ENCODE peak calls at places on chromosomes 4 and X, in eight cellular contexts. F, T, J, N, H, B, Q and K are unnamed samples.

GRCh38 chr4:141153751-141154510 is 20.7 kb upstream of the RNF150 start:
- DNase-seq in F (peak), T (no peak), J (no peak), N (no peak), H (no peak), B (peak), Q (no peak), K (no peak)

GRCh38 chr4:119709418-119709817 is 80.8 kb upstream of the PDE5A start:
- DNase-seq in F (no peak), T (no peak), J (no peak), N (no peak), H (no peak), B (no peak), Q (no peak), K (no peak)

GRCh38 chrX:139692506-139692849 is 15.5 kb downstream of the MCF2 start:
- DNase-seq in F (peak), T (no peak), J (no peak), N (no peak), H (no peak), B (no peak), Q (no peak), K (no peak)

GRCh38 chr4:164997324-164997723 is 19.9 kb upstream of the TRIM61 start:
- DNase-seq in F (peak), T (no peak), J (peak), N (no peak), H (no peak), B (no peak), Q (peak), K (no peak)

GRCh38 chr4:33628296-33628695 is 2616.0 kb downstream of the ARAP2 start:
- DNase-seq in F (peak), T (no peak), J (no peak), N (no peak), H (no peak), B (no peak), Q (no peak), K (no peak)

GRCh38 chr4:74665346-74665745 is 129.0 kb downstream of the BTC start:
- DNase-seq in F (no peak), T (no peak), J (no peak), N (no peak), H (no peak), B (no peak), Q (no peak), K (no peak)

GRCh38 chrX:389021-389441 is 2.3 kb upstream of the PPP2R3B start:
- DNase-seq in F (no peak), T (no peak), J (no peak), N (no peak), H (no peak), B (no peak), Q (no peak), K (no peak)

GRCh38 chrX:13791559-13791958 is 25.3 kb downstream of the GPM6B start:
- DNase-seq in F (no peak), T (no peak), J (no peak), N (no peak), H (peak), B (no peak), Q (no peak), K (no peak)

GRCh38 chr4:6337331-6337935 is 67.8 kb downstream of the WFS1 start:
- DNase-seq in F (no peak), T (no peak), J (peak), N (peak), H (peak), B (no peak), Q (no peak), K (no peak)

GRCh38 chr4:158013858-158014257 is 159.0 kb downstream of the GASK1B start:
- DNase-seq in F (peak), T (no peak), J (no peak), N (no peak), H (no peak), B (peak), Q (no peak), K (no peak)

GRCh38 chr4:123858465-123858864 is 461.9 kb downstream of the SPRY1 start:
- DNase-seq in F (no peak), T (no peak), J (no peak), N (no peak), H (no peak), B (no peak), Q (no peak), K (no peak)

GRCh38 chr4:53929955-53930798 is 134.2 kb downstream of the CHIC2 start:
- DNase-seq in F (peak), T (peak), J (peak), N (no peak), H (peak), B (peak), Q (peak), K (peak)

GRCh38 chr4:152328595-152328994 is 207.3 kb downstream of the FBXW7 start:
- DNase-seq in F (peak), T (no peak), J (no peak), N (no peak), H (no peak), B (no peak), Q (no peak), K (no peak)

DNA sequence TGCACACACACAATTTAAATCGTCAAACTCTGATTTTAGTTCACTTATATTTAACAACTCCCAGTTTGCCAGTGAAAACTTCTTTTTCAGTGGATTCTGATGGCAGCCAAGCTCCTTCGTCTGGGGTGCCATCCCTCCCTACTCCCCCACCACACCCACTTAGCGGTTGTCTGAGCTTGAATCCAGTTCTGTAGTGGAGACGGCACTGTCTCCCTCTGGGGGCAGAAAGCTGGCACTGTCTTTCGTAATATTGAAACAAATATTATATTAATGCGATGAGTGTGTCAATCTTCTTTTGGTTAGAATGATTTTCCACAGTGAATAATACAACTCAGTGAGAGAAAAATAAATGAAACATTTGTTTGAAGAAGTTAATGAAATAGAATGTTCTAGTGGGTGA is 5.4 kb downstream of the MEPE start:
- DNase-seq in F (peak), T (no peak), J (no peak), N (no peak), H (peak), B (no peak), Q (no peak), K (no peak)
- TF ChIP-seq CTCF in F (peak), T (no peak), J (peak), N (no peak), H (peak), B (peak), Q (peak), K (peak)

GRCh38 chr4:150854600-150854999 is 160.5 kb downstream of the LRBA start:
- DNase-seq in F (no peak), T (no peak), J (no peak), N (no peak), H (peak), B (no peak), Q (no peak), K (no peak)
- H3K4me3 ChIP-seq in F (no peak), T (no peak), J (no peak), N (no peak), H (no peak), B (no peak), Q (no peak), K (no peak)

GRCh38 chr4:156473175-156473574 is 498.4 kb downstream of the PDGFC start:
- DNase-seq in F (no peak), T (no peak), J (no peak), N (no peak), H (no peak), B (no peak), Q (no peak), K (no peak)

GRCh38 chr4:156472624-156473023 is 499.0 kb downstream of the PDGFC start:
- DNase-seq in F (no peak), T (no peak), J (no peak), N (no peak), H (no peak), B (peak), Q (no peak), K (no peak)

GRCh38 chr4:156476359-156476758 is 495.2 kb downstream of the PDGFC start:
- DNase-seq in F (peak), T (no peak), J (no peak), N (no peak), H (no peak), B (peak), Q (no peak), K (peak)

GRCh38 chr4:156475322-156475721 is 496.3 kb downstream of the PDGFC start:
- DNase-seq in F (peak), T (no peak), J (peak), N (no peak), H (peak), B (peak), Q (no peak), K (peak)
- TF ChIP-seq CTCF in F (peak), T (peak), J (peak), N (peak), H (peak), B (peak), Q (no peak), K (peak)

GRCh38 chr4:139785356-139785755 is 119.7 kb downstream of the MGST2 start:
- DNase-seq in F (no peak), T (no peak), J (no peak), N (no peak), H (no peak), B (no peak), Q (no peak), K (no peak)

GRCh38 chr4:139786494-139787354 is 121.1 kb downstream of the MGST2 start:
- DNase-seq in F (no peak), T (no peak), J (no peak), N (no peak), H (no peak), B (no peak), Q (no peak), K (no peak)

GRCh38 chr4:139779653-139780052 is 114.0 kb downstream of the MGST2 start:
- DNase-seq in F (no peak), T (no peak), J (no peak), N (no peak), H (no peak), B (no peak), Q (no peak), K (no peak)

GRCh38 chr4:139782926-139783542 is 117.4 kb downstream of the MGST2 start:
- DNase-seq in F (no peak), T (no peak), J (no peak), N (no peak), H (peak), B (no peak), Q (no peak), K (no peak)

DNA sequence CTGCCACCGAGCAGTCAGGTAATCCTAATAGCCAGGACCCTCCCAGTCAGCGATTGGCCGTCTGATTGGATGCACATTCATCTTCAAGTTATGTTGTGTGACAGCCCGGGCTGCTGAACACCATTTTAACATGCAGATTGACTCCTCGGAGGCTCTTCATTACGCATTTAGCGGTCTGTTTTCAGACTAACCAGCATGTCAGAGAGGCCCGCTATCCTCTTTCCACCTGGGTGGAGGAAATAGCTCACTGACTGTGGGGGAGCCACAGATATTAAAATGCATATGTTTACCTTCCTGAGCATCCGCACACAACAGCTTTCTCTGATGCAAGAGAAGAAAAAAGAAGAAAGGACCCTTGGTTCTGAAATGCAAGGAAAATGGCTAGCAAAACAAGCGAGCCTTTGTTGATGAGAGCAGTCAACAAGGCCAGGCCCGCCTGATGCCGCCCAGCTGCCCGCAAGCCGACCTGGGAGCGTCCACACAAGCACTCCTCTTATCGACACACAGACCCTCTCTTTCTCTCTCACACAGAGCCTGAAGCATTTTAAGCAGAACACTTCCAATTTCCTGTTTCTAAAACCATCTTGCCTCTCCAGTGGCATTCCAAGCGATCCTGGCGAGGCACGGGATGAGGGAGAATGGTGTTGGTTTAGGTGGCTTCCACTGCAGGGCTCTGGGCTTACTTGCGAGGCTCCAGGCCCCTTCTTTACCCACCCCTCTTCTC is 118.3 kb downstream of the MGST2 start:
- DNase-seq in F (no peak), T (no peak), J (no peak), N (no peak), H (no peak), B (no peak), Q (no peak), K (no peak)
- H3K4me3 ChIP-seq in F (no peak), T (no peak), J (no peak), N (no peak), H (no peak), B (no peak), Q (no peak), K (no peak)

GRCh38 chrX:17859609-17860178 is 1.4 kb downstream of the RAI2 start:
- DNase-seq in F (no peak), T (no peak), J (no peak), N (peak), H (peak), B (no peak), Q (no peak), K (no peak)

GRCh38 chrX:17861496-17862011 is 456 bp upstream of the RAI2 start:
- DNase-seq in F (no peak), T (no peak), J (no peak), N (no peak), H (no peak), B (no peak), Q (no peak), K (no peak)

GRCh38 chrX:17860179-17860780 is 818 bp downstream of the RAI2 start:
- DNase-seq in F (peak), T (peak), J (no peak), N (peak), H (peak), B (no peak), Q (no peak), K (no peak)

DNA sequence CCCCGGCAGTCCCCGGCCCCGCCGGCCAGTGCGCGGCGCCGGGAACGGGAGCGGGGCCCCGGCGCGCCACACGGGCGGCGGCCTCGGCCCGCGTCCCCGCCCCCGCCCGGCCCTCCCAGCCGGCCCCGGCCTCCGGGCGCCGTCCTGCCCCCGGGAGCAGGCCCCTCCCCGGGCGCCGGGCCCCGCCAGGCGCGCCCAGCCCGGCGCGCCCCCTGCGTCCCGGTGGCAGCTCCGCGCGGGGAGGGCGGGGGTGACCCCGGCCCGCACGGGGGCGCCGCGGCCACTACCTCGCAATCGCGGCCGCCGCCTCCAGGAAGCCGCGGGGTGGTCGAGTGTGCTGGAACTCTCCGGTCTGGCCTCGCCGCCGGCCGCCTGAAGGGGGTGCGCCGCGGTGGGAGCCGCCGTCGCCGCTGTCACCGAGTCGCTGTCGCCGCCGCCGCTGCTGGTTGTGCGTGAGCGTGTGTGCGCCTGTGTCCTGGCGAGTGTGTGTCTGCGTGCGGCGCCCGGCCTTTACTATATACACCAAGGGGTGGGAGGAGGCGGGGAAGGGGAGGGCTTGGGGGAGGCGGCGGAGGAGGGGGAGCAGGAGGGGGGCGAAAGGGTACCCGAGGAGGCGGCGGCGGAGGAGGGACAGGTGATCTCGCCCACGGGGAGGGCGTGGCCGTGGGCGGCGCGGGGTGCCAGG is at the start of gene RAI2:
- DNase-seq in F (peak), T (peak), J (no peak), N (peak), H (peak), B (no peak), Q (no peak), K (no peak)
- TF ChIP-seq CTCF in F (no peak), T (no peak), J (no peak), N (no peak), H (peak), B (no peak), Q (no peak), K (no peak)

GRCh38 chr4:100895572-100896197 is 377.9 kb upstream of the EMCN start:
- DNase-seq in F (peak), T (no peak), J (peak), N (no peak), H (no peak), B (no peak), Q (peak), K (no peak)
- H3K4me3 ChIP-seq in F (peak), T (peak), J (peak), N (no peak), H (no peak), B (no peak), Q (peak), K (no peak)